ENCODE peak calls at places on chromosomes 2 and 18, in nine cellular contexts. One of them, this sample, is unnamed.

GRCh38 chr2:198374375-198375072 is 570.1 kb downstream of the PLCL1 start:
- DNase-seq in T-helper 1 cell: no peak
- DNase-seq in activated CD4-positive, CD25-positive, alpha-beta regulatory T cell treated with anti-CD3 and anti-CD28 coated beads, Interleukin-2, amount 50 U/mL, for 16 hours: no peak
- DNase-seq in NCI-H1436 treated with DMSO at 0.1 percent for 48 hours: no peak
- DNase-seq in anterior cingulate cortex: no peak
- DNase-seq in SW480: peak; percentile 44
- DNase-seq in A549: peak; percentile 3
- DNase-seq in mammary epithelial cell: peak; percentile 42
- DNase-seq in psoas muscle: no peak
- DNase-seq in this sample: peak; percentile 25

GRCh38 chr2:20450201-20451108 is 3.6 kb downstream of the RHOB start:
- DNase-seq in psoas muscle: peak; percentile 84
- DNase-seq in activated CD4-positive, CD25-positive, alpha-beta regulatory T cell treated with anti-CD3 and anti-CD28 coated beads, Interleukin-2, amount 50 U/mL, for 16 hours: no peak
- DNase-seq in A549: no peak
- DNase-seq in anterior cingulate cortex: no peak
- DNase-seq in SW480: peak; percentile 79
- DNase-seq in T-helper 1 cell: no peak
- DNase-seq in NCI-H1436 treated with DMSO at 0.1 percent for 48 hours: no peak
- DNase-seq in mammary epithelial cell: no peak
- DNase-seq in this sample: no peak

GRCh38 chr18:7876354-7876753 is 309.2 kb downstream of the PTPRM start:
- DNase-seq in NCI-H1436 treated with DMSO at 0.1 percent for 48 hours: no peak
- DNase-seq in psoas muscle: no peak
- DNase-seq in A549: no peak
- DNase-seq in T-helper 1 cell: no peak
- DNase-seq in activated CD4-positive, CD25-positive, alpha-beta regulatory T cell treated with anti-CD3 and anti-CD28 coated beads, Interleukin-2, amount 50 U/mL, for 16 hours: no peak
- DNase-seq in SW480: no peak
- DNase-seq in mammary epithelial cell: peak; percentile 27
- DNase-seq in anterior cingulate cortex: no peak
- DNase-seq in this sample: no peak

GRCh38 chr2:189048189-189048588 is 74.0 kb downstream of the COL3A1 start:
- DNase-seq in SW480: no peak
- DNase-seq in mammary epithelial cell: no peak
- DNase-seq in activated CD4-positive, CD25-positive, alpha-beta regulatory T cell treated with anti-CD3 and anti-CD28 coated beads, Interleukin-2, amount 50 U/mL, for 16 hours: no peak
- DNase-seq in T-helper 1 cell: no peak
- DNase-seq in NCI-H1436 treated with DMSO at 0.1 percent for 48 hours: no peak
- DNase-seq in A549: no peak
- DNase-seq in psoas muscle: no peak
- DNase-seq in anterior cingulate cortex: no peak
- DNase-seq in this sample: no peak

GRCh38 chr18:41462946-41463345 is 492.1 kb upstream of the PIK3C3 start:
- DNase-seq in psoas muscle: no peak
- DNase-seq in SW480: no peak
- DNase-seq in T-helper 1 cell: no peak
- DNase-seq in anterior cingulate cortex: no peak
- DNase-seq in NCI-H1436 treated with DMSO at 0.1 percent for 48 hours: no peak
- DNase-seq in A549: no peak
- DNase-seq in activated CD4-positive, CD25-positive, alpha-beta regulatory T cell treated with anti-CD3 and anti-CD28 coated beads, Interleukin-2, amount 50 U/mL, for 16 hours: no peak
- DNase-seq in mammary epithelial cell: no peak
- DNase-seq in this sample: no peak

GRCh38 chr2:138572318-138572717 is 70.7 kb downstream of the SPOPL start:
- DNase-seq in T-helper 1 cell: no peak
- DNase-seq in anterior cingulate cortex: no peak
- DNase-seq in NCI-H1436 treated with DMSO at 0.1 percent for 48 hours: no peak
- DNase-seq in A549: no peak
- DNase-seq in activated CD4-positive, CD25-positive, alpha-beta regulatory T cell treated with anti-CD3 and anti-CD28 coated beads, Interleukin-2, amount 50 U/mL, for 16 hours: no peak
- DNase-seq in SW480: no peak
- DNase-seq in psoas muscle: no peak
- DNase-seq in mammary epithelial cell: no peak
- DNase-seq in this sample: no peak

GRCh38 chr2:64327510-64328414 is 126.2 kb upstream of the LGALSL start:
- DNase-seq in mammary epithelial cell: no peak
- DNase-seq in anterior cingulate cortex: no peak
- DNase-seq in activated CD4-positive, CD25-positive, alpha-beta regulatory T cell treated with anti-CD3 and anti-CD28 coated beads, Interleukin-2, amount 50 U/mL, for 16 hours: no peak
- DNase-seq in A549: no peak
- DNase-seq in SW480: peak; percentile 67
- DNase-seq in NCI-H1436 treated with DMSO at 0.1 percent for 48 hours: no peak
- DNase-seq in T-helper 1 cell: peak; percentile 30
- DNase-seq in psoas muscle: peak; percentile 63
- DNase-seq in this sample: no peak

GRCh38 chr2:99602475-99602874 is 112.7 kb upstream of the REV1 start:
- DNase-seq in NCI-H1436 treated with DMSO at 0.1 percent for 48 hours: no peak
- DNase-seq in T-helper 1 cell: no peak
- DNase-seq in SW480: peak; percentile 33
- DNase-seq in mammary epithelial cell: no peak
- DNase-seq in psoas muscle: no peak
- DNase-seq in activated CD4-positive, CD25-positive, alpha-beta regulatory T cell treated with anti-CD3 and anti-CD28 coated beads, Interleukin-2, amount 50 U/mL, for 16 hours: no peak
- DNase-seq in anterior cingulate cortex: no peak
- DNase-seq in A549: no peak
- DNase-seq in this sample: no peak

GRCh38 chr18:457120-457519 is 43.4 kb downstream of the COLEC12 start:
- DNase-seq in SW480: no peak
- DNase-seq in NCI-H1436 treated with DMSO at 0.1 percent for 48 hours: no peak
- DNase-seq in T-helper 1 cell: no peak
- DNase-seq in anterior cingulate cortex: no peak
- DNase-seq in A549: no peak
- DNase-seq in mammary epithelial cell: no peak
- DNase-seq in activated CD4-positive, CD25-positive, alpha-beta regulatory T cell treated with anti-CD3 and anti-CD28 coated beads, Interleukin-2, amount 50 U/mL, for 16 hours: no peak
- DNase-seq in psoas muscle: peak; percentile 80
- DNase-seq in this sample: no peak

GRCh38 chr2:210421916-210422315 is 54.6 kb downstream of the LANCL1 start:
- DNase-seq in anterior cingulate cortex: no peak
- DNase-seq in activated CD4-positive, CD25-positive, alpha-beta regulatory T cell treated with anti-CD3 and anti-CD28 coated beads, Interleukin-2, amount 50 U/mL, for 16 hours: no peak
- DNase-seq in T-helper 1 cell: no peak
- DNase-seq in mammary epithelial cell: peak; percentile 66
- DNase-seq in NCI-H1436 treated with DMSO at 0.1 percent for 48 hours: no peak
- DNase-seq in SW480: peak; percentile 6
- DNase-seq in A549: no peak
- DNase-seq in psoas muscle: no peak
- DNase-seq in this sample: no peak